ENCODE peak calls at places on chromosomes 11 and 22, in seven cellular contexts. N is A549, D is Panc1, L is fibroblast of villous mesenchyme, V is transverse colon, M is endothelial cell, H is body of pancreas. I is an unnamed sample.
A peak's percentile ranks its signal among the peaks of the same experiment; 100 is the strongest.

GRCh38 chr22:22755778-22756100 is 111.3 kb downstream of the GGTLC2 start:
- DNase-seq in D (no peak), V (no peak), N (no peak), L (no peak), H (no peak), M (no peak), I (no peak)

GRCh38 chr22:46031965-46032851 is 55.2 kb upstream of the WNT7B start:
- DNase-seq in V (no peak), D (no peak), N (no peak), L (no peak), H (peak; percentile 6), M (no peak), I (no peak)

GRCh38 chr11:64023731-64024710 is 11.7 kb upstream of the FLRT1 start:
- DNase-seq in D (no peak), N (no peak), H (no peak), M (no peak), V (no peak), L (no peak), I (no peak)

GRCh38 chr11:58067685-58068084 is 36.9 kb downstream of the OR6Q1 start:
- DNase-seq in H (no peak), D (no peak), N (no peak), V (no peak), L (no peak), M (no peak), I (no peak)

GRCh38 chr22:41565403-41566054 is 4.7 kb downstream of the CSDC2 start:
- DNase-seq in V (peak; percentile 27), D (no peak), H (no peak), L (peak; percentile 86), M (no peak), N (peak; percentile 71), I (no peak)

GRCh38 chr22:26615830-26616435 is 1.9 kb downstream of the CRYBB1 start:
- DNase-seq in N (no peak), H (no peak), V (no peak), D (no peak), L (no peak), M (no peak), I (no peak)

GRCh38 chr11:120337133-120337895 is 1.1 kb downstream of the ARHGEF12 start:
- DNase-seq in M (peak; percentile 28), V (peak; percentile 43), D (no peak), N (no peak), H (peak; percentile 56), L (peak; percentile 43), I (no peak)

GRCh38 chr22:45830531-45831245 is 146.3 kb downstream of the WNT7B start:
- DNase-seq in N (no peak), D (peak; percentile 7), L (peak; percentile 64), V (no peak), M (no peak), H (no peak), I (no peak)

GRCh38 chr22:50672471-50673230 is at the start of gene SHANK3:
- DNase-seq in D (no peak), L (no peak), M (peak; percentile 92), N (no peak), H (peak; percentile 26), V (no peak), I (peak; percentile 55)

GRCh38 chr22:20238567-20239062 is 29.5 kb downstream of the RTN4R start:
- DNase-seq in V (peak; percentile 44), L (peak; percentile 25), H (peak; percentile 79), M (peak; percentile 66), D (no peak), N (peak; percentile 74), I (no peak)

GRCh38 chr22:37310815-37311595 is 28.7 kb downstream of the CYTH4 start:
- DNase-seq in D (no peak), H (no peak), V (no peak), M (no peak), L (no peak), N (no peak), I (no peak)

GRCh38 chr11:107898270-107898669 is 30.0 kb upstream of the RAB39A start:
- DNase-seq in M (peak; percentile 6), H (no peak), V (no peak), D (peak; percentile 59), L (peak; percentile 47), N (peak; percentile 8), I (no peak)

GRCh38 chr11:130476200-130476921 is 27.9 kb downstream of the ADAMTS15 start:
- DNase-seq in H (no peak), V (no peak), N (no peak), L (no peak), D (no peak), M (no peak), I (no peak)

GRCh38 chr11:59154585-59154984 is 11.9 kb downstream of the FAM111A start:
- DNase-seq in L (no peak), V (no peak), N (no peak), D (no peak), H (no peak), M (no peak), I (no peak)

GRCh38 chr11:86208572-86208971 is 36.0 kb upstream of the EED start:
- DNase-seq in V (no peak), M (no peak), H (no peak), N (no peak), D (no peak), L (no peak), I (no peak)

GRCh38 chr11:131121934-131122333 is 205.7 kb upstream of the SNX19 start:
- DNase-seq in V (no peak), M (no peak), N (no peak), L (no peak), H (no peak), D (no peak), I (no peak)

GRCh38 chr11:85795712-85796487 is 15.0 kb downstream of the SYTL2 start:
- DNase-seq in H (no peak), L (no peak), D (no peak), V (no peak), N (no peak), M (no peak), I (no peak)

GRCh38 chr11:18578975-18579598 is 9.4 kb downstream of the UEVLD start:
- DNase-seq in M (no peak), N (peak; percentile 43), L (no peak), H (no peak), D (no peak), V (peak; percentile 79), I (no peak)

GRCh38 chr11:48028909-48029685 is 48.7 kb downstream of the PTPRJ start:
- DNase-seq in D (no peak), H (no peak), L (peak; percentile 45), V (no peak), M (no peak), N (no peak), I (no peak)

GRCh38 chr22:37502342-37503182 is 16.4 kb upstream of the MFNG start:
- DNase-seq in H (peak; percentile 87), L (no peak), N (peak; percentile 36), D (no peak), M (no peak), V (peak; percentile 93), I (no peak)

GRCh38 chr11:78163828-78164227 is 24.4 kb upstream of the ALG8 start:
- DNase-seq in D (no peak), H (no peak), M (no peak), V (no peak), N (no peak), L (no peak), I (no peak)

GRCh38 chr11:2074266-2074825 is 64.8 kb downstream of the IGF2 start:
- DNase-seq in M (no peak), V (no peak), H (no peak), L (no peak), N (no peak), D (no peak), I (no peak)
- TF ChIP-seq CTCF in M (peak; percentile 65), V (no peak), H (no peak), L (peak; percentile 10), N (peak; percentile 18), D (no peak), I (peak; percentile 50)

DNA sequence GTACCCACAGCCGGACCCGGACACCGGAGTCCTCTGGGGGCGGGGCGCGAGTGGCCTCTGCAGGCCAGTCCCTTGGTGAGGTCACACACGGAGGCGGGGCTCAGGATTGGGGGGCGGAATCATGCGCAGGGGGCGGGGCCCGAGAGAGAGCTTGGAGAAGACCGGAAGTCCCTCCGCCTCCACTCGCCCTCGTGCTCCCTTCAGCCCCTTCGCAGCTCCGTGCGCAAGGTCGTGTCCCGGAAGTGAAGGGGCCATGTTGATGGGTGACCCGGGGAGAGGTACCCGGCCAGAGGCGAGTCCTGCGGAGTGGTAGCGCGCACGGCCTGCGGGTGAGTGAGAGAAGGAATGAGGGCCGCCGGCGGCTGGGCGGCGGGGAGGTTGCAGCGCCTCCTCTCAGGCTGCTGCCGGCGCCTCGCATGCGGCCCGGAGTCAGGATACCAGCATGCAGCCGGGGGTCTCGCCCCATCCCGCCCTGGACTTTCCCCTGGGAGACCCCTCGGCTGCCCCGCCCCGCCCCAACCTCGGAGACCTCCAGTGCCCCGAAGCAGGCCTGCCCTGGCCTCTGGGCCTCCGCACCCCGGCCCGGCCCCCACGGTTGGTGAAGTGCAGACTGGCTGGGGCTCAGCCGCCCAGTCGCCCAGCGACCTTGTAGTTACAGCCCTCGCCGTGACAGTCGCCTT is at the start of gene MIEF1:
- DNase-seq in V (peak; percentile 99), M (peak; percentile 93), H (peak; percentile 99), D (no peak), N (peak; percentile 88), L (peak; percentile 96), I (peak; percentile 96)
- TF ChIP-seq CTCF in V (no peak), M (no peak), H (no peak), D (no peak), N (no peak), L (no peak), I (no peak)

DNA sequence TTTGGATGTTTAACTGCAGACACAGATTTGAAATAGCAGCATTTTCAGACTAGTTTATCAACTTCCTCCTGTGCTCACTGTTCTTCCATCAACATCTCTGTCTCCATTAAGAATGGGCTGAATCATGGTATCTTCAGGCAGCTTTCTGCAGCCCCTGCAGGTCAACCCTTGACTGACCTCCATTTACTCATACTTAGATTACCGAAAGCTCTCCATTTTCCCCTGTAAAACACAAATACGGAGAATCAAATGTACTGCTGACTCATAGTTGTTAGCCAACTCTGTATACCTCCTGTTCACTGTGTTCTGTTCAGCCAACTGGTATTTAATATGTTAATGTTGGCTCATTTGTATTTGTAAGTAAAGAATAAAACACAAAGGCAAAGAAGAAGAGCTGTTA is 364.0 kb downstream of the CASP12 start:
- DNase-seq in H (no peak), M (no peak), L (peak; percentile 26), V (no peak), D (no peak), N (peak; percentile 0), I (no peak)
- TF ChIP-seq CTCF in H (no peak), M (no peak), L (no peak), V (no peak), D (no peak), N (no peak), I (no peak)

DNA sequence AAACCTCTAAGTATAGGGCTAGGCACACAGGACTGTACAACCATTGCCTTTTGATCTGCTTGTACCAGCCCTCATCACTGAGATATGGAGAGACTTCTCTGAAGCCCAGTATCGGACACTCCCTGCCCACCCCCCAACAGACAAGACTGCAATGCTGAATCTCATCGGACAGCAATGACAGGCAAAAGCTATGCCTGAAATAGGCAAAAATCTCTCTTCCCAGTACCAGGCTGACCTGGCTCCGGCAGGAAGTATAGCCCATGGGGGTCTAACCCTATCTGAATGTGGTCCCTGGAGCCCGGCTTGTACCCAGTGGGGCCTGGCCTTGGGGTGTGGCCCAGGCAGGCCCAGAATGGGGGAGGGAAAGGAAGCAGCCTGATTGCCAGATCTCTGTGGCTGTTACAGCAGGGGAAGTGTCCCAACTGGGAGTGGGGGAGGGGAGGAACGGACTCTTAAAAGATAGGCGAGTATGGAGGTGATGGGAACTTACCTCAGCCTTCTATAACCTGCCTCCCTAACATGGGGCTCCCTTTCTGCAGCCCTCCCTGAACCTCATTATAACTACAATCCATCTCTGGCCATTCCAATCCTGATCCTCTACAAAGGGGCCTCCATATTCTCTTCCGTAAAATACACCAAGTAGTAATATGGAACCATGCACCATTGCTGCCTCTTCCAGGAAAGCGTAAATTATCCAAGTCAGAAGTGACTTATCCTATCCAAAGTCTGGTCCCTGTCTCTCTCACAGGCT is 6.2 kb downstream of the RHOG start:
- DNase-seq in D (no peak), H (peak; percentile 19), L (peak; percentile 11), M (no peak), N (no peak), V (peak; percentile 59), I (no peak)
- TF ChIP-seq CTCF in D (no peak), H (no peak), L (no peak), M (no peak), N (no peak), V (no peak), I (no peak)

I was measured in type B pancreatic cell.